ENCODE peak calls at places on chromosome 1, in five cellular contexts. D is ELR, Y is activated gamma-delta T cell, P is Peyer's patch, S is tibial artery. A is an unnamed sample.

GRCh38 chr1:157966034-157966671 is 27.3 kb upstream of the KIRREL1 start:
- DNase-seq in S (no peak), P (peak; percentile 81), Y (no peak), D (peak; percentile 82), A (peak; percentile 76)

GRCh38 chr1:219480011-219480410 is 132.9 kb downstream of the ZC3H11B start:
- DNase-seq in P (no peak), S (no peak), D (peak; percentile 8), Y (no peak), A (no peak)

GRCh38 chr1:3319874-3320245 is 134.6 kb upstream of the ARHGEF16 start:
- DNase-seq in P (peak; percentile 77), D (peak; percentile 34), S (no peak), Y (no peak), A (peak; percentile 84)

GRCh38 chr1:101190441-101190840 is 46.4 kb upstream of the S1PR1 start:
- DNase-seq in P (no peak), S (no peak), D (peak; percentile 63), Y (no peak), A (no peak)

GRCh38 chr1:206835186-206835585 is 30.2 kb upstream of the IL20 start:
- DNase-seq in D (no peak), S (no peak), P (no peak), Y (no peak), A (no peak)

GRCh38 chr1:100773444-100773843 is 53.9 kb downstream of the VCAM1 start:
- DNase-seq in Y (no peak), P (no peak), S (no peak), D (peak; percentile 24), A (no peak)

GRCh38 chr1:29390075-29390474 is 153.8 kb downstream of the PTPRU start:
- DNase-seq in P (no peak), S (no peak), D (no peak), Y (no peak), A (peak; percentile 6)

GRCh38 chr1:97826820-97827219 is 94.0 kb downstream of the DPYD start:
- DNase-seq in Y (no peak), P (no peak), D (no peak), S (no peak), A (no peak)

GRCh38 chr1:32989160-32989894 is 24.7 kb upstream of the RNF19B start:
- DNase-seq in S (peak; percentile 88), D (peak; percentile 94), P (peak; percentile 78), Y (no peak), A (peak; percentile 56)

GRCh38 chr1:55716610-55717009 is 501.4 kb upstream of the USP24 start:
- DNase-seq in S (no peak), D (peak; percentile 47), P (no peak), Y (no peak), A (no peak)

GRCh38 chr1:102047724-102048123 is 51.0 kb upstream of the OLFM3 start:
- DNase-seq in D (no peak), Y (no peak), S (no peak), P (no peak), A (no peak)

GRCh38 chr1:36420836-36421317 is 23.2 kb upstream of the LSM10 start:
- DNase-seq in Y (peak; percentile 67), S (peak; percentile 82), P (peak; percentile 97), D (peak; percentile 90), A (peak; percentile 96)

GRCh38 chr1:2342384-2343022 is 48.9 kb downstream of the MORN1 start:
- DNase-seq in D (no peak), S (no peak), P (no peak), Y (no peak), A (no peak)

GRCh38 chr1:212397171-212397570 is 17.5 kb downstream of the PACC1 start:
- DNase-seq in Y (no peak), S (no peak), P (no peak), D (no peak), A (no peak)

GRCh38 chr1:19006837-19007271 is 50.4 kb upstream of the IFFO2 start:
- DNase-seq in S (no peak), D (no peak), Y (no peak), P (no peak), A (peak; percentile 40)